ENCODE peak calls at places on chromosomes 11 and 22, in nine cellular contexts. One of them, this sample, is unnamed.

GRCh38 chr22:38187413-38188212 is 6.0 kb upstream of the PLA2G6 start:
- DNase-seq in non-pigmented ciliary epithelial cell: no peak
- DNase-seq in stimulated activated CD4-positive, alpha-beta T cell treated with anti-CD3 and anti-CD28 coated beads, TNF-alpha, amount 100 ng/mL, for 48 hours: no peak
- DNase-seq in progenitor cell of endocrine pancreas: no peak
- DNase-seq in left ventricle myocardium inferior: no peak
- DNase-seq in stimulated activated effector memory CD8-positive, alpha-beta T cell treated with anti-CD3 and anti-CD28 coated beads, Interleukin-12 subunit alpha, Interleukin-12 subunit beta, amount 100 ng/mL, for 72 hours: no peak
- DNase-seq in fibroblast of the aortic adventitia: no peak
- DNase-seq in left colon: no peak
- DNase-seq in Ammon's horn: no peak
- DNase-seq in this sample: no peak

GRCh38 chr22:32558681-32559355 is 84.2 kb downstream of the FBXO7 start:
- DNase-seq in Ammon's horn: no peak
- DNase-seq in progenitor cell of endocrine pancreas: no peak
- DNase-seq in left ventricle myocardium inferior: peak; percentile 59
- DNase-seq in fibroblast of the aortic adventitia: peak; percentile 84
- DNase-seq in left colon: peak; percentile 65
- DNase-seq in stimulated activated effector memory CD8-positive, alpha-beta T cell treated with anti-CD3 and anti-CD28 coated beads, Interleukin-12 subunit alpha, Interleukin-12 subunit beta, amount 100 ng/mL, for 72 hours: no peak
- DNase-seq in non-pigmented ciliary epithelial cell: no peak
- DNase-seq in stimulated activated CD4-positive, alpha-beta T cell treated with anti-CD3 and anti-CD28 coated beads, TNF-alpha, amount 100 ng/mL, for 48 hours: no peak
- DNase-seq in this sample: no peak

GRCh38 chr11:95358516-95359322 is 127.7 kb upstream of the SESN3 start:
- DNase-seq in stimulated activated effector memory CD8-positive, alpha-beta T cell treated with anti-CD3 and anti-CD28 coated beads, Interleukin-12 subunit alpha, Interleukin-12 subunit beta, amount 100 ng/mL, for 72 hours: no peak
- DNase-seq in left colon: no peak
- DNase-seq in non-pigmented ciliary epithelial cell: no peak
- DNase-seq in progenitor cell of endocrine pancreas: no peak
- DNase-seq in left ventricle myocardium inferior: no peak
- DNase-seq in fibroblast of the aortic adventitia: no peak
- DNase-seq in stimulated activated CD4-positive, alpha-beta T cell treated with anti-CD3 and anti-CD28 coated beads, TNF-alpha, amount 100 ng/mL, for 48 hours: no peak
- DNase-seq in Ammon's horn: no peak
- DNase-seq in this sample: no peak

GRCh38 chr11:43493431-43493830 is 134.7 kb downstream of the TTC17 start:
- DNase-seq in left ventricle myocardium inferior: no peak
- DNase-seq in stimulated activated effector memory CD8-positive, alpha-beta T cell treated with anti-CD3 and anti-CD28 coated beads, Interleukin-12 subunit alpha, Interleukin-12 subunit beta, amount 100 ng/mL, for 72 hours: no peak
- DNase-seq in fibroblast of the aortic adventitia: no peak
- DNase-seq in stimulated activated CD4-positive, alpha-beta T cell treated with anti-CD3 and anti-CD28 coated beads, TNF-alpha, amount 100 ng/mL, for 48 hours: no peak
- DNase-seq in progenitor cell of endocrine pancreas: no peak
- DNase-seq in non-pigmented ciliary epithelial cell: no peak
- DNase-seq in Ammon's horn: no peak
- DNase-seq in left colon: no peak
- DNase-seq in this sample: no peak

GRCh38 chr11:109362059-109362458 is 59.9 kb upstream of the C11orf87 start:
- DNase-seq in progenitor cell of endocrine pancreas: no peak
- DNase-seq in fibroblast of the aortic adventitia: no peak
- DNase-seq in stimulated activated CD4-positive, alpha-beta T cell treated with anti-CD3 and anti-CD28 coated beads, TNF-alpha, amount 100 ng/mL, for 48 hours: no peak
- DNase-seq in non-pigmented ciliary epithelial cell: peak; percentile 13
- DNase-seq in stimulated activated effector memory CD8-positive, alpha-beta T cell treated with anti-CD3 and anti-CD28 coated beads, Interleukin-12 subunit alpha, Interleukin-12 subunit beta, amount 100 ng/mL, for 72 hours: no peak
- DNase-seq in left ventricle myocardium inferior: no peak
- DNase-seq in Ammon's horn: no peak
- DNase-seq in left colon: no peak
- DNase-seq in this sample: no peak

GRCh38 chr11:3989891-3990290 is 104.7 kb upstream of the RRM1 start:
- DNase-seq in stimulated activated effector memory CD8-positive, alpha-beta T cell treated with anti-CD3 and anti-CD28 coated beads, Interleukin-12 subunit alpha, Interleukin-12 subunit beta, amount 100 ng/mL, for 72 hours: no peak
- DNase-seq in progenitor cell of endocrine pancreas: no peak
- DNase-seq in stimulated activated CD4-positive, alpha-beta T cell treated with anti-CD3 and anti-CD28 coated beads, TNF-alpha, amount 100 ng/mL, for 48 hours: no peak
- DNase-seq in Ammon's horn: no peak
- DNase-seq in non-pigmented ciliary epithelial cell: no peak
- DNase-seq in left ventricle myocardium inferior: no peak
- DNase-seq in fibroblast of the aortic adventitia: no peak
- DNase-seq in left colon: no peak
- DNase-seq in this sample: no peak

GRCh38 chr11:83545911-83546310 is 259.7 kb upstream of the CCDC90B start:
- DNase-seq in stimulated activated effector memory CD8-positive, alpha-beta T cell treated with anti-CD3 and anti-CD28 coated beads, Interleukin-12 subunit alpha, Interleukin-12 subunit beta, amount 100 ng/mL, for 72 hours: no peak
- DNase-seq in non-pigmented ciliary epithelial cell: no peak
- DNase-seq in left ventricle myocardium inferior: no peak
- DNase-seq in fibroblast of the aortic adventitia: no peak
- DNase-seq in stimulated activated CD4-positive, alpha-beta T cell treated with anti-CD3 and anti-CD28 coated beads, TNF-alpha, amount 100 ng/mL, for 48 hours: no peak
- DNase-seq in left colon: no peak
- DNase-seq in Ammon's horn: peak; percentile 62
- DNase-seq in progenitor cell of endocrine pancreas: no peak
- DNase-seq in this sample: no peak

GRCh38 chr22:46027219-46028068 is 50.5 kb upstream of the WNT7B start:
- DNase-seq in non-pigmented ciliary epithelial cell: no peak
- DNase-seq in stimulated activated CD4-positive, alpha-beta T cell treated with anti-CD3 and anti-CD28 coated beads, TNF-alpha, amount 100 ng/mL, for 48 hours: no peak
- DNase-seq in left ventricle myocardium inferior: peak; percentile 74
- DNase-seq in fibroblast of the aortic adventitia: no peak
- DNase-seq in left colon: peak; percentile 76
- DNase-seq in Ammon's horn: peak; percentile 86
- DNase-seq in progenitor cell of endocrine pancreas: peak; percentile 34
- DNase-seq in stimulated activated effector memory CD8-positive, alpha-beta T cell treated with anti-CD3 and anti-CD28 coated beads, Interleukin-12 subunit alpha, Interleukin-12 subunit beta, amount 100 ng/mL, for 72 hours: no peak
- DNase-seq in this sample: no peak

GRCh38 chr11:32188785-32189184 is 97.9 kb downstream of the RCN1 start:
- DNase-seq in left ventricle myocardium inferior: no peak
- DNase-seq in stimulated activated CD4-positive, alpha-beta T cell treated with anti-CD3 and anti-CD28 coated beads, TNF-alpha, amount 100 ng/mL, for 48 hours: no peak
- DNase-seq in non-pigmented ciliary epithelial cell: no peak
- DNase-seq in Ammon's horn: no peak
- DNase-seq in stimulated activated effector memory CD8-positive, alpha-beta T cell treated with anti-CD3 and anti-CD28 coated beads, Interleukin-12 subunit alpha, Interleukin-12 subunit beta, amount 100 ng/mL, for 72 hours: no peak
- DNase-seq in left colon: no peak
- DNase-seq in progenitor cell of endocrine pancreas: no peak
- DNase-seq in fibroblast of the aortic adventitia: no peak
- DNase-seq in this sample: no peak

GRCh38 chr11:61516675-61517516 is 8.3 kb downstream of the LRRC10B start:
- DNase-seq in fibroblast of the aortic adventitia: peak; percentile 31
- DNase-seq in non-pigmented ciliary epithelial cell: no peak
- DNase-seq in progenitor cell of endocrine pancreas: peak; percentile 72
- DNase-seq in left colon: no peak
- DNase-seq in left ventricle myocardium inferior: no peak
- DNase-seq in stimulated activated effector memory CD8-positive, alpha-beta T cell treated with anti-CD3 and anti-CD28 coated beads, Interleukin-12 subunit alpha, Interleukin-12 subunit beta, amount 100 ng/mL, for 72 hours: peak; percentile 86
- DNase-seq in Ammon's horn: no peak
- DNase-seq in stimulated activated CD4-positive, alpha-beta T cell treated with anti-CD3 and anti-CD28 coated beads, TNF-alpha, amount 100 ng/mL, for 48 hours: peak; percentile 14
- DNase-seq in this sample: peak; percentile 62

GRCh38 chr11:30585892-30586250 is 282 bp downstream of the MPPED2 start:
- DNase-seq in stimulated activated effector memory CD8-positive, alpha-beta T cell treated with anti-CD3 and anti-CD28 coated beads, Interleukin-12 subunit alpha, Interleukin-12 subunit beta, amount 100 ng/mL, for 72 hours: no peak
- DNase-seq in left ventricle myocardium inferior: peak; percentile 37
- DNase-seq in Ammon's horn: no peak
- DNase-seq in left colon: no peak
- DNase-seq in non-pigmented ciliary epithelial cell: no peak
- DNase-seq in progenitor cell of endocrine pancreas: no peak
- DNase-seq in fibroblast of the aortic adventitia: no peak
- DNase-seq in stimulated activated CD4-positive, alpha-beta T cell treated with anti-CD3 and anti-CD28 coated beads, TNF-alpha, amount 100 ng/mL, for 48 hours: no peak
- DNase-seq in this sample: no peak

GRCh38 chr11:126547161-126547560 is 191.7 kb downstream of the ST3GAL4 start:
- DNase-seq in stimulated activated effector memory CD8-positive, alpha-beta T cell treated with anti-CD3 and anti-CD28 coated beads, Interleukin-12 subunit alpha, Interleukin-12 subunit beta, amount 100 ng/mL, for 72 hours: no peak
- DNase-seq in non-pigmented ciliary epithelial cell: peak; percentile 15
- DNase-seq in progenitor cell of endocrine pancreas: no peak
- DNase-seq in left colon: no peak
- DNase-seq in left ventricle myocardium inferior: no peak
- DNase-seq in Ammon's horn: no peak
- DNase-seq in fibroblast of the aortic adventitia: peak; percentile 7
- DNase-seq in stimulated activated CD4-positive, alpha-beta T cell treated with anti-CD3 and anti-CD28 coated beads, TNF-alpha, amount 100 ng/mL, for 48 hours: no peak
- DNase-seq in this sample: no peak

GRCh38 chr22:39528681-39529486 is 3.7 kb downstream of the RPS19BP1 start:
- DNase-seq in non-pigmented ciliary epithelial cell: peak; percentile 74
- DNase-seq in fibroblast of the aortic adventitia: peak; percentile 94
- DNase-seq in stimulated activated effector memory CD8-positive, alpha-beta T cell treated with anti-CD3 and anti-CD28 coated beads, Interleukin-12 subunit alpha, Interleukin-12 subunit beta, amount 100 ng/mL, for 72 hours: peak; percentile 94
- DNase-seq in left colon: peak; percentile 91
- DNase-seq in left ventricle myocardium inferior: peak; percentile 90
- DNase-seq in progenitor cell of endocrine pancreas: peak; percentile 88
- DNase-seq in stimulated activated CD4-positive, alpha-beta T cell treated with anti-CD3 and anti-CD28 coated beads, TNF-alpha, amount 100 ng/mL, for 48 hours: peak; percentile 89
- DNase-seq in Ammon's horn: peak; percentile 96
- DNase-seq in this sample: peak; percentile 62

GRCh38 chr11:75428301-75428724 is 4.7 kb downstream of the KLHL35 start:
- DNase-seq in stimulated activated CD4-positive, alpha-beta T cell treated with anti-CD3 and anti-CD28 coated beads, TNF-alpha, amount 100 ng/mL, for 48 hours: peak; percentile 75
- DNase-seq in non-pigmented ciliary epithelial cell: peak; percentile 70
- DNase-seq in Ammon's horn: peak; percentile 82
- DNase-seq in left colon: peak; percentile 94
- DNase-seq in stimulated activated effector memory CD8-positive, alpha-beta T cell treated with anti-CD3 and anti-CD28 coated beads, Interleukin-12 subunit alpha, Interleukin-12 subunit beta, amount 100 ng/mL, for 72 hours: peak; percentile 68
- DNase-seq in fibroblast of the aortic adventitia: peak; percentile 81
- DNase-seq in left ventricle myocardium inferior: peak; percentile 94
- DNase-seq in progenitor cell of endocrine pancreas: no peak
- DNase-seq in this sample: peak; percentile 79

GRCh38 chr11:106178361-106178760 is 100.9 kb downstream of the AASDHPPT start:
- DNase-seq in stimulated activated CD4-positive, alpha-beta T cell treated with anti-CD3 and anti-CD28 coated beads, TNF-alpha, amount 100 ng/mL, for 48 hours: no peak
- DNase-seq in progenitor cell of endocrine pancreas: no peak
- DNase-seq in Ammon's horn: no peak
- DNase-seq in non-pigmented ciliary epithelial cell: no peak
- DNase-seq in left colon: no peak
- DNase-seq in stimulated activated effector memory CD8-positive, alpha-beta T cell treated with anti-CD3 and anti-CD28 coated beads, Interleukin-12 subunit alpha, Interleukin-12 subunit beta, amount 100 ng/mL, for 72 hours: no peak
- DNase-seq in left ventricle myocardium inferior: no peak
- DNase-seq in fibroblast of the aortic adventitia: no peak
- DNase-seq in this sample: no peak

GRCh38 chr22:19717181-19717580 is 2.9 kb downstream of the SEPTIN5 start:
- DNase-seq in fibroblast of the aortic adventitia: no peak
- DNase-seq in stimulated activated CD4-positive, alpha-beta T cell treated with anti-CD3 and anti-CD28 coated beads, TNF-alpha, amount 100 ng/mL, for 48 hours: no peak
- DNase-seq in left colon: no peak
- DNase-seq in Ammon's horn: no peak
- DNase-seq in left ventricle myocardium inferior: no peak
- DNase-seq in progenitor cell of endocrine pancreas: no peak
- DNase-seq in stimulated activated effector memory CD8-positive, alpha-beta T cell treated with anti-CD3 and anti-CD28 coated beads, Interleukin-12 subunit alpha, Interleukin-12 subunit beta, amount 100 ng/mL, for 72 hours: no peak
- DNase-seq in non-pigmented ciliary epithelial cell: no peak
- DNase-seq in this sample: no peak

GRCh38 chr11:122333476-122333875 is 217.5 kb upstream of the BLID start:
- DNase-seq in progenitor cell of endocrine pancreas: no peak
- DNase-seq in fibroblast of the aortic adventitia: no peak
- DNase-seq in left ventricle myocardium inferior: no peak
- DNase-seq in non-pigmented ciliary epithelial cell: no peak
- DNase-seq in stimulated activated CD4-positive, alpha-beta T cell treated with anti-CD3 and anti-CD28 coated beads, TNF-alpha, amount 100 ng/mL, for 48 hours: no peak
- DNase-seq in Ammon's horn: no peak
- DNase-seq in stimulated activated effector memory CD8-positive, alpha-beta T cell treated with anti-CD3 and anti-CD28 coated beads, Interleukin-12 subunit alpha, Interleukin-12 subunit beta, amount 100 ng/mL, for 72 hours: no peak
- DNase-seq in left colon: no peak
- DNase-seq in this sample: no peak

GRCh38 chr11:107591098-107591445 is at the start of gene ELMOD1:
- DNase-seq in progenitor cell of endocrine pancreas: peak; percentile 63
- DNase-seq in non-pigmented ciliary epithelial cell: no peak
- DNase-seq in stimulated activated effector memory CD8-positive, alpha-beta T cell treated with anti-CD3 and anti-CD28 coated beads, Interleukin-12 subunit alpha, Interleukin-12 subunit beta, amount 100 ng/mL, for 72 hours: peak; percentile 62
- DNase-seq in fibroblast of the aortic adventitia: no peak
- DNase-seq in Ammon's horn: peak; percentile 66
- DNase-seq in left colon: no peak
- DNase-seq in left ventricle myocardium inferior: peak; percentile 54
- DNase-seq in stimulated activated CD4-positive, alpha-beta T cell treated with anti-CD3 and anti-CD28 coated beads, TNF-alpha, amount 100 ng/mL, for 48 hours: no peak
- DNase-seq in this sample: no peak

GRCh38 chr22:32775957-32776356 is 25.5 kb upstream of the TIMP3 start:
- DNase-seq in left ventricle myocardium inferior: no peak
- DNase-seq in Ammon's horn: no peak
- DNase-seq in left colon: no peak
- DNase-seq in stimulated activated effector memory CD8-positive, alpha-beta T cell treated with anti-CD3 and anti-CD28 coated beads, Interleukin-12 subunit alpha, Interleukin-12 subunit beta, amount 100 ng/mL, for 72 hours: no peak
- DNase-seq in stimulated activated CD4-positive, alpha-beta T cell treated with anti-CD3 and anti-CD28 coated beads, TNF-alpha, amount 100 ng/mL, for 48 hours: no peak
- DNase-seq in fibroblast of the aortic adventitia: no peak
- DNase-seq in non-pigmented ciliary epithelial cell: no peak
- DNase-seq in progenitor cell of endocrine pancreas: no peak
- DNase-seq in this sample: no peak